ENCODE peak calls at places on chromosomes 3 and 15, in nine cellular contexts. One of them, this sample, is unnamed.

GRCh38 chr3:85821130-85821756 is 862.5 kb downstream of the CADM2 start:
- DNase-seq in stomach: peak; percentile 31
- DNase-seq in lower lobe of right lung: no peak
- DNase-seq in heart left ventricle: no peak
- DNase-seq in fibroblast of the aortic adventitia: no peak
- DNase-seq in CD8-positive, alpha-beta T cell: no peak
- DNase-seq in endothelial cell: peak; percentile 51
- DNase-seq in A549: peak; percentile 58
- DNase-seq in dorsolateral prefrontal cortex: no peak
- DNase-seq in this sample: peak; percentile 3

GRCh38 chr3:150798122-150798618 is 35.2 kb upstream of the SIAH2 start:
- DNase-seq in CD8-positive, alpha-beta T cell: no peak
- DNase-seq in fibroblast of the aortic adventitia: no peak
- DNase-seq in endothelial cell: peak; percentile 16
- DNase-seq in lower lobe of right lung: no peak
- DNase-seq in dorsolateral prefrontal cortex: no peak
- DNase-seq in heart left ventricle: no peak
- DNase-seq in stomach: peak; percentile 35
- DNase-seq in A549: peak; percentile 12
- DNase-seq in this sample: no peak

GRCh38 chr3:165393458-165393857 is 197.3 kb upstream of the SLITRK3 start:
- DNase-seq in stomach: no peak
- DNase-seq in dorsolateral prefrontal cortex: no peak
- DNase-seq in fibroblast of the aortic adventitia: no peak
- DNase-seq in lower lobe of right lung: no peak
- DNase-seq in A549: no peak
- DNase-seq in endothelial cell: no peak
- DNase-seq in heart left ventricle: no peak
- DNase-seq in CD8-positive, alpha-beta T cell: no peak
- DNase-seq in this sample: no peak

GRCh38 chr15:34986326-34987181 is 1.5 kb downstream of the ZNF770 start:
- DNase-seq in CD8-positive, alpha-beta T cell: no peak
- DNase-seq in fibroblast of the aortic adventitia: no peak
- DNase-seq in endothelial cell: no peak
- DNase-seq in heart left ventricle: no peak
- DNase-seq in stomach: no peak
- DNase-seq in lower lobe of right lung: no peak
- DNase-seq in dorsolateral prefrontal cortex: no peak
- DNase-seq in A549: no peak
- DNase-seq in this sample: no peak

GRCh38 chr3:151460774-151461450 is at the start of gene IGSF10:
- DNase-seq in endothelial cell: peak; percentile 34
- DNase-seq in A549: peak; percentile 11
- DNase-seq in lower lobe of right lung: peak; percentile 57
- DNase-seq in stomach: peak; percentile 29
- DNase-seq in heart left ventricle: peak; percentile 60
- DNase-seq in fibroblast of the aortic adventitia: no peak
- DNase-seq in CD8-positive, alpha-beta T cell: no peak
- DNase-seq in dorsolateral prefrontal cortex: no peak
- DNase-seq in this sample: no peak

GRCh38 chr15:54660356-54660755 is 536.4 kb downstream of the RSL24D1 start:
- DNase-seq in fibroblast of the aortic adventitia: no peak
- DNase-seq in lower lobe of right lung: no peak
- DNase-seq in dorsolateral prefrontal cortex: no peak
- DNase-seq in endothelial cell: no peak
- DNase-seq in A549: no peak
- DNase-seq in CD8-positive, alpha-beta T cell: no peak
- DNase-seq in stomach: no peak
- DNase-seq in heart left ventricle: no peak
- DNase-seq in this sample: no peak

GRCh38 chr3:147472846-147473245 is 63.7 kb downstream of the ZIC1 start:
- DNase-seq in dorsolateral prefrontal cortex: no peak
- DNase-seq in stomach: no peak
- DNase-seq in fibroblast of the aortic adventitia: no peak
- DNase-seq in heart left ventricle: no peak
- DNase-seq in A549: no peak
- DNase-seq in endothelial cell: no peak
- DNase-seq in CD8-positive, alpha-beta T cell: no peak
- DNase-seq in lower lobe of right lung: no peak
- DNase-seq in this sample: no peak

GRCh38 chr3:119600732-119601131 is 3.0 kb downstream of the PLA1A start:
- DNase-seq in lower lobe of right lung: peak; percentile 60
- DNase-seq in endothelial cell: peak; percentile 7
- DNase-seq in CD8-positive, alpha-beta T cell: no peak
- DNase-seq in A549: peak; percentile 12
- DNase-seq in fibroblast of the aortic adventitia: no peak
- DNase-seq in heart left ventricle: peak; percentile 66
- DNase-seq in stomach: no peak
- DNase-seq in dorsolateral prefrontal cortex: no peak
- DNase-seq in this sample: peak; percentile 67

GRCh38 chr3:68057637-68058320 is 403.4 kb upstream of the SUCLG2 start:
- DNase-seq in endothelial cell: no peak
- DNase-seq in CD8-positive, alpha-beta T cell: peak; percentile 33
- DNase-seq in fibroblast of the aortic adventitia: no peak
- DNase-seq in dorsolateral prefrontal cortex: no peak
- DNase-seq in stomach: no peak
- DNase-seq in A549: no peak
- DNase-seq in heart left ventricle: no peak
- DNase-seq in lower lobe of right lung: no peak
- DNase-seq in this sample: no peak

GRCh38 chr15:69679623-69680228 is 227.1 kb downstream of the RPLP1 start:
- DNase-seq in fibroblast of the aortic adventitia: no peak
- DNase-seq in endothelial cell: no peak
- DNase-seq in lower lobe of right lung: no peak
- DNase-seq in dorsolateral prefrontal cortex: no peak
- DNase-seq in stomach: no peak
- DNase-seq in CD8-positive, alpha-beta T cell: no peak
- DNase-seq in heart left ventricle: no peak
- DNase-seq in A549: no peak
- DNase-seq in this sample: peak; percentile 80

GRCh38 chr3:57756528-57757401 is 656 bp downstream of the SLMAP start:
- DNase-seq in dorsolateral prefrontal cortex: peak; percentile 32
- DNase-seq in CD8-positive, alpha-beta T cell: peak; percentile 4
- DNase-seq in lower lobe of right lung: peak; percentile 67
- DNase-seq in heart left ventricle: peak; percentile 74
- DNase-seq in A549: peak; percentile 38
- DNase-seq in stomach: peak; percentile 46
- DNase-seq in endothelial cell: peak; percentile 51
- DNase-seq in fibroblast of the aortic adventitia: peak; percentile 73
- DNase-seq in this sample: no peak

GRCh38 chr3:4776980-4777581 is 202.2 kb upstream of the BHLHE40 start:
- DNase-seq in fibroblast of the aortic adventitia: peak; percentile 85
- DNase-seq in heart left ventricle: no peak
- DNase-seq in stomach: no peak
- DNase-seq in A549: peak; percentile 79
- DNase-seq in dorsolateral prefrontal cortex: no peak
- DNase-seq in CD8-positive, alpha-beta T cell: no peak
- DNase-seq in endothelial cell: no peak
- DNase-seq in lower lobe of right lung: no peak
- DNase-seq in this sample: peak; percentile 74

GRCh38 chr3:38265604-38266307 is at the start of gene SLC22A13:
- DNase-seq in endothelial cell: no peak
- DNase-seq in dorsolateral prefrontal cortex: no peak
- DNase-seq in fibroblast of the aortic adventitia: no peak
- DNase-seq in lower lobe of right lung: no peak
- DNase-seq in heart left ventricle: no peak
- DNase-seq in stomach: no peak
- DNase-seq in CD8-positive, alpha-beta T cell: no peak
- DNase-seq in A549: no peak
- DNase-seq in this sample: no peak

GRCh38 chr3:173589116-173589515 is 191.6 kb downstream of the NLGN1 start:
- DNase-seq in A549: no peak
- DNase-seq in heart left ventricle: no peak
- DNase-seq in endothelial cell: no peak
- DNase-seq in dorsolateral prefrontal cortex: no peak
- DNase-seq in CD8-positive, alpha-beta T cell: no peak
- DNase-seq in stomach: no peak
- DNase-seq in fibroblast of the aortic adventitia: no peak
- DNase-seq in lower lobe of right lung: no peak
- DNase-seq in this sample: no peak

GRCh38 chr15:33623010-33623409 is 312.2 kb downstream of the RYR3 start:
- DNase-seq in dorsolateral prefrontal cortex: no peak
- DNase-seq in A549: no peak
- DNase-seq in CD8-positive, alpha-beta T cell: no peak
- DNase-seq in heart left ventricle: no peak
- DNase-seq in endothelial cell: no peak
- DNase-seq in stomach: no peak
- DNase-seq in lower lobe of right lung: no peak
- DNase-seq in fibroblast of the aortic adventitia: no peak
- DNase-seq in this sample: no peak

GRCh38 chr3:195140410-195140809 is 130.5 kb downstream of the XXYLT1 start:
- DNase-seq in A549: no peak
- DNase-seq in stomach: no peak
- DNase-seq in fibroblast of the aortic adventitia: no peak
- DNase-seq in heart left ventricle: no peak
- DNase-seq in CD8-positive, alpha-beta T cell: no peak
- DNase-seq in lower lobe of right lung: no peak
- DNase-seq in endothelial cell: no peak
- DNase-seq in dorsolateral prefrontal cortex: no peak
- DNase-seq in this sample: no peak

GRCh38 chr3:195137638-195138588 is 133.0 kb downstream of the XXYLT1 start:
- DNase-seq in dorsolateral prefrontal cortex: no peak
- DNase-seq in fibroblast of the aortic adventitia: no peak
- DNase-seq in A549: no peak
- DNase-seq in stomach: no peak
- DNase-seq in heart left ventricle: no peak
- DNase-seq in lower lobe of right lung: no peak
- DNase-seq in CD8-positive, alpha-beta T cell: no peak
- DNase-seq in endothelial cell: no peak
- DNase-seq in this sample: no peak

GRCh38 chr3:195140816-195141793 is 129.9 kb downstream of the XXYLT1 start:
- DNase-seq in endothelial cell: no peak
- DNase-seq in CD8-positive, alpha-beta T cell: no peak
- DNase-seq in fibroblast of the aortic adventitia: peak; percentile 67
- DNase-seq in dorsolateral prefrontal cortex: no peak
- DNase-seq in heart left ventricle: no peak
- DNase-seq in stomach: no peak
- DNase-seq in A549: no peak
- DNase-seq in lower lobe of right lung: no peak
- DNase-seq in this sample: no peak

GRCh38 chr3:195139876-195140240 is 131.1 kb downstream of the XXYLT1 start:
- DNase-seq in CD8-positive, alpha-beta T cell: no peak
- DNase-seq in endothelial cell: no peak
- DNase-seq in heart left ventricle: no peak
- DNase-seq in lower lobe of right lung: no peak
- DNase-seq in A549: no peak
- DNase-seq in stomach: no peak
- DNase-seq in dorsolateral prefrontal cortex: no peak
- DNase-seq in fibroblast of the aortic adventitia: peak; percentile 48
- DNase-seq in this sample: no peak

GRCh38 chr3:195139091-195139875 is 131.7 kb downstream of the XXYLT1 start:
- DNase-seq in lower lobe of right lung: no peak
- DNase-seq in CD8-positive, alpha-beta T cell: no peak
- DNase-seq in stomach: no peak
- DNase-seq in dorsolateral prefrontal cortex: no peak
- DNase-seq in heart left ventricle: no peak
- DNase-seq in endothelial cell: no peak
- DNase-seq in fibroblast of the aortic adventitia: peak; percentile 75
- DNase-seq in A549: no peak
- DNase-seq in this sample: no peak
- TF ChIP-seq CTCF in lower lobe of right lung: no peak
- TF ChIP-seq CTCF in CD8-positive, alpha-beta T cell: no peak
- TF ChIP-seq CTCF in stomach: no peak
- TF ChIP-seq CTCF in dorsolateral prefrontal cortex: no peak
- TF ChIP-seq CTCF in heart left ventricle: no peak
- TF ChIP-seq CTCF in endothelial cell: no peak
- TF ChIP-seq CTCF in fibroblast of the aortic adventitia: no peak
- TF ChIP-seq CTCF in A549: no peak
- TF ChIP-seq CTCF in this sample: no peak

DNA sequence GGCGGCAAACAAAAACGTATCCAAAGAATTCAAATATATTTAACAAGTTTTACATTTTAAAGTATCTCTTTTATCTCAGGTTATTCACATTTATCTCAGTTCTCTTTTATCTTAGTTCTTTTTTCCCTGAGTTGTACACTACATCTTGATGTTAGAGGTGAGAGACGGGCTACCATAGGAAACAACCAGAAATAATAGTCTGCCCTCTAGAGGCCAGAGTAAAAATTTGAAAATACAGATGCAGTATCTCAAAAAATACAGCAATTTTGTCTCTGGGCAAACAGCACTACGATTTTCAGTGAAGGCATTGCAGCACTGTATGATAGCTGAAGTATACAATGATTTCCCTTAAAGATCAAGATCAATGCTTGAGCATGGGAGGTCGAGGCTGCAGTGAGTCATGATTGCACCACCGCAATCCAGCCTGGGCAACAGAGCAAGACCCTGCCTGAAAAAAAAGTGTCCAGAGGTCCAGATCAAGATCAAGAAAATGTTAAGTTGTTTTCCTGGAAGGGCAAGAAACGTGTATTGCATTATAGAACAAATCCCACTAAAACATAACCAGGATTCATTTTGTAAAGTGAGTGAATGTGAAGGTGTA is 82.6 kb upstream of the ATP11B start:
- DNase-seq in CD8-positive, alpha-beta T cell: no peak
- DNase-seq in heart left ventricle: no peak
- DNase-seq in stomach: no peak
- DNase-seq in lower lobe of right lung: no peak
- DNase-seq in fibroblast of the aortic adventitia: peak; percentile 39
- DNase-seq in dorsolateral prefrontal cortex: no peak
- DNase-seq in endothelial cell: no peak
- DNase-seq in A549: no peak
- DNase-seq in this sample: no peak
- TF ChIP-seq CTCF in CD8-positive, alpha-beta T cell: peak; percentile 82
- TF ChIP-seq CTCF in heart left ventricle: peak; percentile 51
- TF ChIP-seq CTCF in stomach: no peak
- TF ChIP-seq CTCF in lower lobe of right lung: peak; percentile 57
- TF ChIP-seq CTCF in fibroblast of the aortic adventitia: peak; percentile 61
- TF ChIP-seq CTCF in dorsolateral prefrontal cortex: peak; percentile 66
- TF ChIP-seq CTCF in endothelial cell: peak; percentile 85
- TF ChIP-seq CTCF in A549: peak; percentile 46
- TF ChIP-seq CTCF in this sample: peak; percentile 52

GRCh38 chr3:192608756-192609155 is 118.6 kb downstream of the FGF12 start:
- DNase-seq in CD8-positive, alpha-beta T cell: no peak
- DNase-seq in dorsolateral prefrontal cortex: no peak
- DNase-seq in A549: no peak
- DNase-seq in stomach: no peak
- DNase-seq in lower lobe of right lung: no peak
- DNase-seq in heart left ventricle: no peak
- DNase-seq in endothelial cell: no peak
- DNase-seq in fibroblast of the aortic adventitia: no peak
- DNase-seq in this sample: no peak
- TF ChIP-seq CTCF in CD8-positive, alpha-beta T cell: no peak
- TF ChIP-seq CTCF in dorsolateral prefrontal cortex: no peak
- TF ChIP-seq CTCF in A549: no peak
- TF ChIP-seq CTCF in stomach: no peak
- TF ChIP-seq CTCF in lower lobe of right lung: no peak
- TF ChIP-seq CTCF in heart left ventricle: no peak
- TF ChIP-seq CTCF in endothelial cell: no peak
- TF ChIP-seq CTCF in fibroblast of the aortic adventitia: no peak
- TF ChIP-seq CTCF in this sample: no peak

DNA sequence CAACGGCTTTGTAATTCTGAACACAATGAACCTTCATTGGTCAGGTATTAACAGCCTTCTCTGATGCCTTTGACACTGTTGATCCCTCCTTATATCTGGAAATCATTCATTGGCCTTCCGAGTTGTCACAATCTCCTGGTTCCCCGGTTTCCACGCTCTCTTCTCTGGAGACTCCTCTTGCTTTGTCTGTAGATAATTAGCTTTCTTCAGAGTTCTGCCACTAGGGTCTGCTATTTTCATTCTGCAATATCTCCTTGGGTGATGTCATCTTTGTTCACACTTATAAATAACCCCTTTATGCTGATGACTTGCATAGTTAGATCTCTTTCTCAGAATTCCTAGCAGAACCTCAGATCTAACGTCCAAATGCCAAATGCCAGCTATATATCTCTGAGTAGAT is 583.8 kb upstream of the ZNF717 start:
- DNase-seq in fibroblast of the aortic adventitia: no peak
- DNase-seq in lower lobe of right lung: no peak
- DNase-seq in stomach: no peak
- DNase-seq in A549: no peak
- DNase-seq in heart left ventricle: no peak
- DNase-seq in CD8-positive, alpha-beta T cell: no peak
- DNase-seq in dorsolateral prefrontal cortex: no peak
- DNase-seq in endothelial cell: no peak
- DNase-seq in this sample: no peak
- TF ChIP-seq CTCF in fibroblast of the aortic adventitia: no peak
- TF ChIP-seq CTCF in lower lobe of right lung: no peak
- TF ChIP-seq CTCF in stomach: no peak
- TF ChIP-seq CTCF in A549: no peak
- TF ChIP-seq CTCF in heart left ventricle: no peak
- TF ChIP-seq CTCF in CD8-positive, alpha-beta T cell: no peak
- TF ChIP-seq CTCF in dorsolateral prefrontal cortex: peak; percentile 51
- TF ChIP-seq CTCF in endothelial cell: no peak
- TF ChIP-seq CTCF in this sample: no peak

This sample was measured in GM12864.